ENCODE peak calls at places on chromosomes 7 and 10, in eight cellular contexts. Y, H, D, E, P, U, T and W are unnamed samples.

GRCh38 chr10:104035107-104035816 is 50.4 kb downstream of the COL17A1 start:
- DNase-seq in Y (no peak), H (no peak), D (no peak), E (no peak), P (no peak), U (no peak), T (no peak), W (no peak)

GRCh38 chr10:118013078-118013568 is 33.6 kb downstream of the RAB11FIP2 start:
- DNase-seq in Y (no peak), H (no peak), D (no peak), E (no peak), P (no peak), U (no peak), T (no peak), W (no peak)

GRCh38 chr10:112140110-112140755 is 43.3 kb downstream of the GPAM start:
- DNase-seq in Y (peak; percentile 17), H (peak; percentile 85), D (peak; percentile 69), E (peak; percentile 57), P (peak; percentile 7), U (peak; percentile 79), T (peak; percentile 21), W (no peak)

GRCh38 chr7:150961510-150962284 is 16.4 kb downstream of the KCNH2 start:
- DNase-seq in Y (no peak), H (no peak), D (no peak), E (no peak), P (no peak), U (no peak), T (no peak), W (no peak)

GRCh38 chr7:149209518-149210269 is 14.3 kb downstream of the ZNF282 start:
- DNase-seq in Y (peak; percentile 9), H (peak; percentile 80), D (peak; percentile 24), E (peak; percentile 48), P (peak; percentile 47), U (peak; percentile 53), T (peak; percentile 12), W (no peak)

GRCh38 chr7:86469680-86470295 is 173.9 kb upstream of the GRM3 start:
- DNase-seq in Y (peak; percentile 79), H (peak; percentile 62), D (peak; percentile 79), E (peak; percentile 3), P (no peak), U (peak; percentile 34), T (no peak), W (peak; percentile 66)

GRCh38 chr10:119655566-119656001 is 4.4 kb downstream of the BAG3 start:
- DNase-seq in Y (no peak), H (peak; percentile 61), D (peak; percentile 36), E (no peak), P (no peak), U (peak; percentile 35), T (no peak), W (no peak)

GRCh38 chr7:1542329-1542728 is 11.8 kb downstream of the MAFK start:
- DNase-seq in Y (no peak), H (no peak), D (no peak), E (no peak), P (no peak), U (no peak), T (no peak), W (no peak)

GRCh38 chr10:480928-481551 is 208.4 kb downstream of the DIP2C start:
- DNase-seq in Y (peak; percentile 3), H (no peak), D (peak; percentile 62), E (no peak), P (no peak), U (no peak), T (no peak), W (no peak)

GRCh38 chr10:123380491-123381085 is 226.4 kb downstream of the BUB3 start:
- DNase-seq in Y (peak; percentile 65), H (no peak), D (no peak), E (no peak), P (no peak), U (no peak), T (no peak), W (no peak)